ENCODE peak calls at places on chromosomes 7 and 10, in nine cellular contexts. B is psoas muscle, T is cardiac fibroblast, W is LNCaP clone FGC, R is PC-3, L is endothelial cell, I is GM13977, J is tibial artery, D is GM12865. H is an unnamed sample.

GRCh38 chr7:27151341-27151944 is 940 bp downstream of the HOXA3 start:
- DNase-seq in L (no peak), I (no peak), J (peak), R (peak), D (no peak), B (no peak), T (no peak), W (no peak), H (peak)

GRCh38 chr10:66586897-66587679 is 338.7 kb upstream of the LRRTM3 start:
- DNase-seq in W (no peak), I (no peak), R (no peak), D (no peak), B (no peak), T (no peak), L (no peak), J (no peak), H (no peak)

GRCh38 chr7:105911961-105912575 is 35.7 kb upstream of the ATXN7L1 start:
- DNase-seq in B (no peak), R (no peak), T (no peak), L (no peak), I (no peak), J (no peak), D (no peak), W (no peak), H (no peak)

GRCh38 chr10:55668326-55668922 is 692.6 kb downstream of the ZWINT start:
- DNase-seq in D (peak), T (no peak), L (peak), J (no peak), B (no peak), W (no peak), I (peak), R (peak), H (no peak)

GRCh38 chr7:119936876-119937275 is 336.1 kb upstream of the KCND2 start:
- DNase-seq in B (no peak), T (no peak), R (no peak), I (no peak), J (no peak), W (no peak), D (no peak), L (no peak), H (no peak)

GRCh38 chr7:27709137-27710075 is 30.6 kb upstream of the TAX1BP1 start:
- DNase-seq in T (peak), B (no peak), W (no peak), J (no peak), D (no peak), R (peak), L (no peak), I (no peak), H (no peak)

GRCh38 chr7:128215739-128216138 is 25.3 kb upstream of the LEP start:
- DNase-seq in B (no peak), T (peak), I (no peak), J (no peak), R (peak), D (no peak), L (no peak), W (no peak), H (no peak)

GRCh38 chr7:22430457-22430856 is 69.5 kb downstream of the STEAP1B start:
- DNase-seq in I (no peak), L (no peak), J (no peak), D (no peak), W (no peak), R (peak), B (no peak), T (no peak), H (no peak)

GRCh38 chr7:113953553-113953952 is 34.7 kb upstream of the PPP1R3A start:
- DNase-seq in J (no peak), T (no peak), R (no peak), I (no peak), B (no peak), L (no peak), W (no peak), D (no peak), H (no peak)

GRCh38 chr7:103439661-103440060 is 6.3 kb downstream of the SLC26A5 start:
- DNase-seq in W (no peak), B (no peak), I (no peak), T (no peak), R (no peak), J (no peak), D (no peak), L (no peak), H (no peak)

GRCh38 chr7:68484731-68485130 is 1113.5 kb upstream of the AUTS2 start:
- DNase-seq in I (no peak), T (no peak), D (no peak), J (no peak), W (no peak), L (no peak), B (no peak), R (no peak), H (no peak)

GRCh38 chr10:117997673-117998072 is 49.1 kb downstream of the RAB11FIP2 start:
- DNase-seq in T (no peak), L (no peak), B (no peak), D (no peak), I (no peak), W (no peak), J (no peak), R (peak), H (no peak)

GRCh38 chr10:120979435-120980315 is 128.5 kb downstream of the WDR11 start:
- DNase-seq in D (no peak), W (peak), L (peak), R (no peak), B (no peak), J (peak), T (no peak), I (no peak), H (peak)

GRCh38 chr7:87530126-87530525 is 54.6 kb upstream of the ABCB4 start:
- DNase-seq in I (no peak), W (no peak), D (no peak), B (no peak), R (no peak), J (no peak), L (no peak), T (no peak), H (no peak)

GRCh38 chr7:13946181-13946580 is 43.3 kb downstream of the ETV1 start:
- DNase-seq in R (peak), T (peak), D (no peak), W (no peak), I (no peak), L (no peak), B (no peak), J (no peak), H (no peak)

GRCh38 chr7:69813637-69814240 is 215.5 kb downstream of the AUTS2 start:
- DNase-seq in T (no peak), J (no peak), D (peak), B (no peak), I (no peak), W (no peak), L (no peak), R (no peak), H (no peak)

GRCh38 chr7:36115448-36116321 is 37.4 kb upstream of the EEPD1 start:
- DNase-seq in T (peak), R (peak), J (peak), B (peak), L (no peak), I (peak), W (no peak), D (peak), H (peak)

GRCh38 chr10:48636231-48636630 is 31.4 kb upstream of the ARHGAP22 start:
- DNase-seq in I (no peak), R (no peak), J (peak), D (no peak), T (no peak), L (no peak), W (no peak), B (no peak), H (no peak)

GRCh38 chr10:23826399-23826798 is 382.5 kb upstream of the KIAA1217 start:
- DNase-seq in J (no peak), L (peak), D (peak), I (no peak), W (peak), R (peak), T (peak), B (no peak), H (no peak)

GRCh38 chr7:27046854-27047549 is 48.8 kb downstream of the HOXA1 start:
- DNase-seq in T (peak), B (no peak), W (no peak), D (no peak), R (peak), J (no peak), I (no peak), L (no peak), H (no peak)

GRCh38 chr10:61404771-61405170 is 48.4 kb downstream of the TMEM26 start:
- DNase-seq in R (peak), B (no peak), W (no peak), I (no peak), D (no peak), T (peak), J (no peak), L (no peak), H (no peak)

GRCh38 chr10:61397175-61397986 is 55.8 kb downstream of the TMEM26 start:
- DNase-seq in J (no peak), L (no peak), T (peak), I (no peak), W (no peak), D (no peak), R (no peak), B (no peak), H (no peak)

GRCh38 chr10:61399386-61399785 is 53.8 kb downstream of the TMEM26 start:
- DNase-seq in W (no peak), R (peak), T (no peak), J (no peak), D (no peak), L (no peak), B (no peak), I (no peak), H (no peak)

GRCh38 chr10:61398730-61399129 is 54.5 kb downstream of the TMEM26 start:
- DNase-seq in L (no peak), D (no peak), I (no peak), R (peak), T (no peak), B (no peak), W (peak), J (no peak), H (no peak)

GRCh38 chr10:61400524-61400923 is 52.7 kb downstream of the TMEM26 start:
- DNase-seq in L (no peak), R (peak), B (no peak), T (no peak), W (no peak), J (no peak), I (no peak), D (no peak), H (no peak)
- TF ChIP-seq CTCF in L (peak), R (peak), B (no peak), T (no peak), W (no peak), J (no peak), I (no peak), D (no peak), H (no peak)

DNA sequence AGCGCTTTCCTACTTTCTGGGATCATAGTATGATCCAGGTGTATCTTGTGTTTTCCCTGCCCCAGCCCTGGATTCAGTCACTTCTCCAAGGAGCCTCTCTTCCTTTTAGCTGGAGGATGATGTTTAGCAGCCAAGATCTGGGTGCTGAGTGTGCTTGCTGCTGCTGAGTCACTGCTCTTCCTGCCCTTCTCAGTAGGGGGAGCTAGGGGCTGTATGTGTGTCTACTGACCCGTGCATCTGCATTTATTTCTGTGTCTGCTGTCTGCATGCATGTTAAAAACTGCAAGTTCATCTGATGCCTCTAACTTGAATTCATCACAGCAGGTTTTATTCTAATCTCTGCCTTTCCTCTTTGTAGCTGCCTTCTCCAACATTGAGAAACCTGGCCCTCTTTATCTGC is 31.6 kb downstream of the MGMT start:
- DNase-seq in B (no peak), J (no peak), W (no peak), D (no peak), R (no peak), L (no peak), I (no peak), T (no peak), H (no peak)
- TF ChIP-seq CTCF in B (no peak), J (no peak), W (no peak), D (peak), R (no peak), L (no peak), I (peak), T (no peak), H (no peak)

GRCh38 chr10:42868530-42868929 is 85.9 kb downstream of the BMS1 start:
- DNase-seq in W (no peak), T (no peak), L (no peak), J (peak), B (no peak), I (no peak), D (no peak), R (no peak), H (no peak)
- TF ChIP-seq CTCF in W (no peak), T (no peak), L (no peak), J (no peak), B (no peak), I (no peak), D (no peak), R (no peak), H (no peak)

DNA sequence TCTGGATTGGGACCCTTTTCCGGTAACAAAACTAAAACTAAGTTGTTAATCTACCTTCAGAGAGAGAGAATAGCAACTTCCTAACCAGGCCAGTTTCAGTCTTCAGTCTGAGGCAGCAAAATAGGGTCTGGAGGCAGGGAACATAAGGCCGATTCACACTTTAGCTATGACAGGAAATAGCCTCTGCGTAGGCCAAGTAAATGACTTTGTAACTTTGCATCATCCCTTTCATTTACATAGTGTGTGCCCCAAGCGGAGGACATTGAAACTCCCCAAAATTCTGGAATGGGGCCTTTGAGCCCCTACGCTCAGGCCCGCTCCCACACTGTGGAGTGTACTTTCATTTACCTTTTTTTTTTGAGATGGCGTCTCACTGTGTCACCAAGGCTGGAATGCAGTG is 1.7 kb upstream of the UPP1 start:
- DNase-seq in B (no peak), R (peak), J (no peak), L (no peak), W (no peak), T (peak), D (peak), I (no peak), H (no peak)
- TF ChIP-seq CTCF in B (no peak), R (no peak), J (no peak), L (no peak), W (no peak), T (peak), D (no peak), I (no peak), H (no peak)

DNA sequence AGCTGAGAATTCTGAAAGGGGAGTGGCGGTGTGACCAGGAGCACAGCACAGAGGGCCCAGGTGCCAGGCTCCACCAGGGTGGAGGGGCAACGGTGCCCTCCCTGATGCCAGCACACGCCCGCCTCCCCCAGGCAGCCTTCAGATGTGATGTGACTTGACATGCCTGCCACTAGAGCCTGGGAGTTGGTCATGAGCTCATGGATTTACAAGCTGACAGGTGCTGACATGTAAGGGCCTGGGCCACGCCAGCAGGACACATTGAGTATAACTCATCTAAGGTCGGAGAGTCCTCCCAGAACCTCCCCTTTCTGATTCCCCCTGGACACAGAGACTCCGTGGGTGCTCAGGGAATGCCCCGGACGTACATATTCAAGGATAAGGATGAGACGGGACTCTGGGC is 74.2 kb downstream of the LSM5 start:
- DNase-seq in W (no peak), L (no peak), R (no peak), D (no peak), I (no peak), B (no peak), T (no peak), J (no peak), H (no peak)
- TF ChIP-seq CTCF in W (no peak), L (no peak), R (no peak), D (no peak), I (no peak), B (no peak), T (no peak), J (no peak), H (no peak)

GRCh38 chr10:86710987-86711236 is 42.6 kb downstream of the LDB3 start:
- DNase-seq in J (no peak), R (no peak), W (no peak), D (no peak), L (no peak), T (no peak), B (no peak), I (no peak), H (no peak)
- TF ChIP-seq CTCF in J (no peak), R (no peak), W (no peak), D (no peak), L (no peak), T (no peak), B (no peak), I (no peak), H (peak)